ENCODE peak calls at places on chromosomes 3 and 15, in eight cellular contexts. One of them, this sample, is unnamed.
A peak's percentile ranks its signal among the peaks of the same experiment; 100 is the strongest.

GRCh38 chr3:132187746-132188145 is 129.5 kb upstream of the ACP3 start:
- DNase-seq in suprapubic skin: no peak
- DNase-seq in heart left ventricle: no peak
- DNase-seq in endodermal cell: no peak
- DNase-seq in CD4-positive, alpha-beta T cell: no peak
- DNase-seq in body of pancreas: no peak
- DNase-seq in brain microvascular endothelial cell: no peak
- DNase-seq in psoas muscle: no peak
- DNase-seq in this sample: no peak

GRCh38 chr3:74349035-74349434 is 265.4 kb downstream of the CNTN3 start:
- DNase-seq in suprapubic skin: no peak
- DNase-seq in heart left ventricle: no peak
- DNase-seq in endodermal cell: no peak
- DNase-seq in CD4-positive, alpha-beta T cell: no peak
- DNase-seq in body of pancreas: no peak
- DNase-seq in brain microvascular endothelial cell: no peak
- DNase-seq in psoas muscle: no peak
- DNase-seq in this sample: no peak

GRCh38 chr3:62134061-62134496 is 239.3 kb downstream of the FEZF2 start:
- DNase-seq in suprapubic skin: no peak
- DNase-seq in heart left ventricle: peak; percentile 72
- DNase-seq in endodermal cell: no peak
- DNase-seq in CD4-positive, alpha-beta T cell: no peak
- DNase-seq in body of pancreas: no peak
- DNase-seq in brain microvascular endothelial cell: no peak
- DNase-seq in psoas muscle: peak; percentile 60
- DNase-seq in this sample: peak; percentile 35

GRCh38 chr3:138861755-138862333 is 27.1 kb upstream of the PIK3CB start:
- DNase-seq in suprapubic skin: no peak
- DNase-seq in heart left ventricle: no peak
- DNase-seq in endodermal cell: peak; percentile 93
- DNase-seq in CD4-positive, alpha-beta T cell: no peak
- DNase-seq in body of pancreas: peak; percentile 15
- DNase-seq in brain microvascular endothelial cell: peak; percentile 88
- DNase-seq in psoas muscle: no peak
- DNase-seq in this sample: no peak

GRCh38 chr3:109806929-109807328 is 469.6 kb upstream of the DPPA4 start:
- DNase-seq in suprapubic skin: no peak
- DNase-seq in heart left ventricle: no peak
- DNase-seq in endodermal cell: no peak
- DNase-seq in CD4-positive, alpha-beta T cell: peak; percentile 17
- DNase-seq in body of pancreas: no peak
- DNase-seq in brain microvascular endothelial cell: peak; percentile 58
- DNase-seq in psoas muscle: no peak
- DNase-seq in this sample: no peak

GRCh38 chr3:79886204-79886603 is 118.4 kb upstream of the ROBO1 start:
- DNase-seq in suprapubic skin: no peak
- DNase-seq in heart left ventricle: no peak
- DNase-seq in endodermal cell: no peak
- DNase-seq in CD4-positive, alpha-beta T cell: no peak
- DNase-seq in body of pancreas: no peak
- DNase-seq in brain microvascular endothelial cell: peak; percentile 21
- DNase-seq in psoas muscle: no peak
- DNase-seq in this sample: no peak

GRCh38 chr3:142029052-142029642 is 120.2 kb downstream of the TFDP2 start:
- DNase-seq in suprapubic skin: no peak
- DNase-seq in heart left ventricle: no peak
- DNase-seq in endodermal cell: no peak
- DNase-seq in CD4-positive, alpha-beta T cell: no peak
- DNase-seq in body of pancreas: no peak
- DNase-seq in brain microvascular endothelial cell: no peak
- DNase-seq in psoas muscle: no peak
- DNase-seq in this sample: no peak

GRCh38 chr15:96344120-96344705 is 13.7 kb downstream of the NR2F2 start:
- DNase-seq in suprapubic skin: no peak
- DNase-seq in heart left ventricle: no peak
- DNase-seq in endodermal cell: no peak
- DNase-seq in CD4-positive, alpha-beta T cell: no peak
- DNase-seq in body of pancreas: no peak
- DNase-seq in brain microvascular endothelial cell: peak; percentile 18
- DNase-seq in psoas muscle: no peak
- DNase-seq in this sample: no peak

GRCh38 chr15:90099072-90099867 is 3.0 kb downstream of the IDH2 start:
- DNase-seq in suprapubic skin: no peak
- DNase-seq in heart left ventricle: no peak
- DNase-seq in endodermal cell: no peak
- DNase-seq in CD4-positive, alpha-beta T cell: no peak
- DNase-seq in body of pancreas: no peak
- DNase-seq in brain microvascular endothelial cell: no peak
- DNase-seq in psoas muscle: no peak
- DNase-seq in this sample: no peak

GRCh38 chr3:126507886-126508285 is 9.7 kb downstream of the UROC1 start:
- DNase-seq in suprapubic skin: no peak
- DNase-seq in heart left ventricle: no peak
- DNase-seq in endodermal cell: no peak
- DNase-seq in CD4-positive, alpha-beta T cell: no peak
- DNase-seq in body of pancreas: no peak
- DNase-seq in brain microvascular endothelial cell: no peak
- DNase-seq in psoas muscle: peak; percentile 7
- DNase-seq in this sample: no peak

GRCh38 chr3:127100459-127101410 is 92.2 kb upstream of the PRR23E start:
- DNase-seq in suprapubic skin: no peak
- DNase-seq in heart left ventricle: no peak
- DNase-seq in endodermal cell: no peak
- DNase-seq in CD4-positive, alpha-beta T cell: no peak
- DNase-seq in body of pancreas: no peak
- DNase-seq in brain microvascular endothelial cell: no peak
- DNase-seq in psoas muscle: no peak
- DNase-seq in this sample: no peak

GRCh38 chr3:13463618-13464400 is 16.3 kb upstream of the HDAC11 start:
- DNase-seq in suprapubic skin: no peak
- DNase-seq in heart left ventricle: no peak
- DNase-seq in endodermal cell: no peak
- DNase-seq in CD4-positive, alpha-beta T cell: no peak
- DNase-seq in body of pancreas: no peak
- DNase-seq in brain microvascular endothelial cell: no peak
- DNase-seq in psoas muscle: no peak
- DNase-seq in this sample: no peak

GRCh38 chr3:42032693-42033349 is 58.3 kb upstream of the TRAK1 start:
- DNase-seq in suprapubic skin: peak; percentile 88
- DNase-seq in heart left ventricle: no peak
- DNase-seq in endodermal cell: no peak
- DNase-seq in CD4-positive, alpha-beta T cell: no peak
- DNase-seq in body of pancreas: no peak
- DNase-seq in brain microvascular endothelial cell: peak; percentile 96
- DNase-seq in psoas muscle: peak; percentile 85
- DNase-seq in this sample: no peak

GRCh38 chr3:11717768-11718581 is 74.3 kb upstream of the VGLL4 start:
- DNase-seq in suprapubic skin: no peak
- DNase-seq in heart left ventricle: peak; percentile 54
- DNase-seq in endodermal cell: no peak
- DNase-seq in CD4-positive, alpha-beta T cell: no peak
- DNase-seq in body of pancreas: no peak
- DNase-seq in brain microvascular endothelial cell: peak; percentile 35
- DNase-seq in psoas muscle: no peak
- DNase-seq in this sample: peak; percentile 22

GRCh38 chr15:88938802-88939485 is 25.8 kb upstream of the MFGE8 start:
- DNase-seq in suprapubic skin: no peak
- DNase-seq in heart left ventricle: no peak
- DNase-seq in endodermal cell: peak; percentile 44
- DNase-seq in CD4-positive, alpha-beta T cell: no peak
- DNase-seq in body of pancreas: no peak
- DNase-seq in brain microvascular endothelial cell: no peak
- DNase-seq in psoas muscle: no peak
- DNase-seq in this sample: no peak

GRCh38 chr3:42756681-42757213 is 16.3 kb downstream of the CCDC13 start:
- DNase-seq in suprapubic skin: peak; percentile 26
- DNase-seq in heart left ventricle: no peak
- DNase-seq in endodermal cell: peak; percentile 18
- DNase-seq in CD4-positive, alpha-beta T cell: no peak
- DNase-seq in body of pancreas: no peak
- DNase-seq in brain microvascular endothelial cell: no peak
- DNase-seq in psoas muscle: no peak
- DNase-seq in this sample: no peak

GRCh38 chr3:69542265-69543079 is 156.6 kb upstream of the FRMD4B start:
- DNase-seq in suprapubic skin: peak; percentile 79
- DNase-seq in heart left ventricle: peak; percentile 20
- DNase-seq in endodermal cell: peak; percentile 86
- DNase-seq in CD4-positive, alpha-beta T cell: no peak
- DNase-seq in body of pancreas: no peak
- DNase-seq in brain microvascular endothelial cell: no peak
- DNase-seq in psoas muscle: peak; percentile 22
- DNase-seq in this sample: peak; percentile 51

GRCh38 chr15:25683911-25684310 is 179.2 kb downstream of the ATP10A start:
- DNase-seq in suprapubic skin: no peak
- DNase-seq in heart left ventricle: no peak
- DNase-seq in endodermal cell: no peak
- DNase-seq in CD4-positive, alpha-beta T cell: no peak
- DNase-seq in body of pancreas: no peak
- DNase-seq in brain microvascular endothelial cell: no peak
- DNase-seq in psoas muscle: no peak
- DNase-seq in this sample: no peak
- TF ChIP-seq CTCF in suprapubic skin: no peak
- TF ChIP-seq CTCF in heart left ventricle: no peak
- TF ChIP-seq CTCF in endodermal cell: peak; percentile 63
- TF ChIP-seq CTCF in CD4-positive, alpha-beta T cell: no peak
- TF ChIP-seq CTCF in body of pancreas: no peak
- TF ChIP-seq CTCF in brain microvascular endothelial cell: peak; percentile 8
- TF ChIP-seq CTCF in psoas muscle: no peak
- TF ChIP-seq CTCF in this sample: no peak

GRCh38 chr3:56557815-56558170 is 818 bp downstream of the CCDC66 start:
- DNase-seq in suprapubic skin: no peak
- DNase-seq in heart left ventricle: no peak
- DNase-seq in endodermal cell: no peak
- DNase-seq in CD4-positive, alpha-beta T cell: no peak
- DNase-seq in body of pancreas: no peak
- DNase-seq in brain microvascular endothelial cell: no peak
- DNase-seq in psoas muscle: no peak
- DNase-seq in this sample: no peak
- H3K27ac ChIP-seq in suprapubic skin: peak overlapping the region; percentile 94
- H3K27ac ChIP-seq in heart left ventricle: peak overlapping the region; percentile 76
- H3K27ac ChIP-seq in endodermal cell: no peak overlapping the region
- H3K27ac ChIP-seq in CD4-positive, alpha-beta T cell: peak overlapping the region; percentile 94
- H3K27ac ChIP-seq in body of pancreas: peak overlapping the region; percentile 93
- H3K27ac ChIP-seq in brain microvascular endothelial cell: no peak overlapping the region
- H3K27ac ChIP-seq in psoas muscle: peak overlapping the region; percentile 85
- H3K27ac ChIP-seq in this sample: peak overlapping the region; percentile 82

DNA sequence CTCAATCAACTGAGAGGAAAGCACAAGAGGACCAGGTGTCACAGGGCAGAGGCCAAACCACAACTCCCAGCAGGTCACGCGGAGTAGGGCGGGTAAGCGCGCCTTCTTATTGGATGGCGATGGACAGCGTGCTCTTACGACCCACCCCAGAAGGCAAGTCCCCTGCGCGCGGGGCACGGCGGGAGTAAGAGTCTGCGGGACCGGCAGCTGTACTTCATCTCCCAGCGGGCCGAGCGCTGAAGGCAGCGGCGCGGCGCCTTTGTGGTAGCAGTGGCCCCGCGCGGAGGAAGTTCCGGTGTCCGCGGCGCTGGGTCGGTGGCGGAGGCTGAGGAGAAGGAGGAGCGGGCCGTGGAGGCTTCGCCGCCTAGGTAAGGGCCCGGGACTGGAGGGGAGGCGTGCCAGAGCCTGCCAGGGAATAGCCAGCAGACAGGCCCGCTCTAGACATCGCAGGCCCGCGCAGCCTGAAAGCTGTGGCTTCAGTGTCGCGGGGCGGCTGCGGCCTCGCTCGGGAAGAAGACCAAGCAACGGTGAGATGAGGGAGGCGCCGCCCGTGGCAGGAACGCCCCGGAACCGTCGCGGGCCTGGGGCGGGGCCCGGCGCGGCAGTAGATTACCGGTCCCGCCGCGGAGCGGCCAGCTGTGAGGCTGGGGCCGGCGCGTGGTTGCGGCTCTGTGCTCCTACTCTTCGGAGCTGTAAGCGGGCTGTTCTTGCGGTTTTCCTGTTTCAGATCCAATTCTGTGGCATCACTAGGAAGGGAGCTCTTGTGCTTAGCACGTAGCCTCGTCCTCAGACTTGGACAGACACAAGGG is at the start of gene RBM6:
- DNase-seq in suprapubic skin: peak; percentile 99
- DNase-seq in heart left ventricle: peak; percentile 98
- DNase-seq in endodermal cell: peak; percentile 99
- DNase-seq in CD4-positive, alpha-beta T cell: peak; percentile 92
- DNase-seq in body of pancreas: peak; percentile 97
- DNase-seq in brain microvascular endothelial cell: peak; percentile 94
- DNase-seq in psoas muscle: peak; percentile 99
- DNase-seq in this sample: peak; percentile 95
- TF ChIP-seq CTCF in suprapubic skin: no peak
- TF ChIP-seq CTCF in heart left ventricle: no peak
- TF ChIP-seq CTCF in endodermal cell: no peak
- TF ChIP-seq CTCF in CD4-positive, alpha-beta T cell: no peak
- TF ChIP-seq CTCF in body of pancreas: no peak
- TF ChIP-seq CTCF in brain microvascular endothelial cell: no peak
- TF ChIP-seq CTCF in psoas muscle: no peak
- TF ChIP-seq CTCF in this sample: no peak

GRCh38 chr15:50106438-50106837 is 12.6 kb downstream of the ATP8B4 start:
- DNase-seq in suprapubic skin: no peak
- DNase-seq in heart left ventricle: no peak
- DNase-seq in endodermal cell: no peak
- DNase-seq in CD4-positive, alpha-beta T cell: no peak
- DNase-seq in body of pancreas: no peak
- DNase-seq in brain microvascular endothelial cell: no peak
- DNase-seq in psoas muscle: no peak
- DNase-seq in this sample: no peak

GRCh38 chr15:50108446-50108845 is 10.6 kb downstream of the ATP8B4 start:
- DNase-seq in suprapubic skin: no peak
- DNase-seq in heart left ventricle: no peak
- DNase-seq in endodermal cell: no peak
- DNase-seq in CD4-positive, alpha-beta T cell: no peak
- DNase-seq in body of pancreas: no peak
- DNase-seq in brain microvascular endothelial cell: no peak
- DNase-seq in psoas muscle: no peak
- DNase-seq in this sample: no peak

GRCh38 chr15:50109086-50109987 is 9.7 kb downstream of the ATP8B4 start:
- DNase-seq in suprapubic skin: no peak
- DNase-seq in heart left ventricle: no peak
- DNase-seq in endodermal cell: no peak
- DNase-seq in CD4-positive, alpha-beta T cell: no peak
- DNase-seq in body of pancreas: no peak
- DNase-seq in brain microvascular endothelial cell: peak; percentile 47
- DNase-seq in psoas muscle: no peak
- DNase-seq in this sample: no peak

GRCh38 chr15:50107591-50108408 is 11.2 kb downstream of the ATP8B4 start:
- DNase-seq in suprapubic skin: no peak
- DNase-seq in heart left ventricle: no peak
- DNase-seq in endodermal cell: no peak
- DNase-seq in CD4-positive, alpha-beta T cell: no peak
- DNase-seq in body of pancreas: no peak
- DNase-seq in brain microvascular endothelial cell: no peak
- DNase-seq in psoas muscle: no peak
- DNase-seq in this sample: no peak

DNA sequence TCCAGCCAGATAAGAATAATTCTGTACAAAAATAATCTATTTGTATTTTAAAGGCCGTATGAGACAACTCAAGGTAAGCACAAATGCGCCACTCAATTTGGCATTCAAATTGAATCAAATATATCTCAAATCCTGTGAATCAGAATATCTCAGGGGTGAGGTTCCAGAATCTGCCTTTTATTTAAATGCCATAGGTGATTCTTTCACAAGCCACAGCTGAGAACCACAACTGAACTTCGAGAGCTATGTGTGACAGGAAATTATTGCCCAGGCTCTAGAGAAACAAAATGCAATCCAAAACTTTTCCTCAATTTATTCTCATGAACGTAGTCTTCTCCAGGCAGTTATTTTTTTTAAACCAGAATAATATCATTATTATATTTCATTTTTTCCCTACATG is 11.9 kb downstream of the ATP8B4 start:
- DNase-seq in suprapubic skin: no peak
- DNase-seq in heart left ventricle: no peak
- DNase-seq in endodermal cell: no peak
- DNase-seq in CD4-positive, alpha-beta T cell: no peak
- DNase-seq in body of pancreas: no peak
- DNase-seq in brain microvascular endothelial cell: no peak
- DNase-seq in psoas muscle: no peak
- DNase-seq in this sample: no peak
- H3K27ac ChIP-seq in suprapubic skin: no peak overlapping the region
- H3K27ac ChIP-seq in heart left ventricle: no peak overlapping the region
- H3K27ac ChIP-seq in endodermal cell: no peak overlapping the region
- H3K27ac ChIP-seq in CD4-positive, alpha-beta T cell: no peak overlapping the region
- H3K27ac ChIP-seq in body of pancreas: peak overlapping the region; percentile 25
- H3K27ac ChIP-seq in brain microvascular endothelial cell: no peak overlapping the region
- H3K27ac ChIP-seq in psoas muscle: no peak overlapping the region
- H3K27ac ChIP-seq in this sample: no peak overlapping the region